ENCODE peak calls at places on chromosome 1, in five cellular contexts. One of them, this sample, is unnamed.

GRCh38 chr1:238642231-238642630 is 744.1 kb upstream of the CHRM3 start:
- DNase-seq in hepatocyte: peak; percentile 10
- DNase-seq in heart right ventricle: no peak
- DNase-seq in HL-60: no peak
- DNase-seq in AG09319: no peak
- DNase-seq in this sample: no peak

GRCh38 chr1:3132685-3133084 is 63.7 kb downstream of the PRDM16 start:
- DNase-seq in hepatocyte: no peak
- DNase-seq in heart right ventricle: no peak
- DNase-seq in HL-60: no peak
- DNase-seq in AG09319: no peak
- DNase-seq in this sample: no peak

GRCh38 chr1:95072117-95072516 is 634 bp downstream of the ALG14 start:
- DNase-seq in hepatocyte: no peak
- DNase-seq in heart right ventricle: no peak
- DNase-seq in HL-60: no peak
- DNase-seq in AG09319: no peak
- DNase-seq in this sample: no peak

GRCh38 chr1:44289530-44289929 is 65.5 kb downstream of the ERI3 start:
- DNase-seq in hepatocyte: no peak
- DNase-seq in heart right ventricle: no peak
- DNase-seq in HL-60: no peak
- DNase-seq in AG09319: no peak
- DNase-seq in this sample: no peak

GRCh38 chr1:158145173-158145719 is 35.4 kb upstream of the CD1D start:
- DNase-seq in hepatocyte: peak; percentile 22
- DNase-seq in heart right ventricle: peak; percentile 65
- DNase-seq in HL-60: no peak
- DNase-seq in AG09319: peak; percentile 28
- DNase-seq in this sample: no peak

GRCh38 chr1:245118066-245118465 is 36.7 kb upstream of the KIF26B start:
- DNase-seq in hepatocyte: no peak
- DNase-seq in heart right ventricle: no peak
- DNase-seq in HL-60: no peak
- DNase-seq in AG09319: no peak
- DNase-seq in this sample: no peak

GRCh38 chr1:93304716-93305138 is 41.0 kb upstream of the DR1 start:
- DNase-seq in hepatocyte: peak; percentile 78
- DNase-seq in heart right ventricle: no peak
- DNase-seq in HL-60: no peak
- DNase-seq in AG09319: peak; percentile 44
- DNase-seq in this sample: no peak

GRCh38 chr1:52920791-52921291 is 699 bp downstream of the ECHDC2 start:
- DNase-seq in hepatocyte: peak; percentile 54
- DNase-seq in heart right ventricle: peak; percentile 43
- DNase-seq in HL-60: no peak
- DNase-seq in AG09319: no peak
- DNase-seq in this sample: no peak

GRCh38 chr1:9589144-9589718 is 520 bp downstream of the TMEM201 start:
- DNase-seq in hepatocyte: peak; percentile 57
- DNase-seq in heart right ventricle: no peak
- DNase-seq in HL-60: peak; percentile 18
- DNase-seq in AG09319: no peak
- DNase-seq in this sample: peak; percentile 30

GRCh38 chr1:156889802-156890585 is 3.5 kb upstream of the PEAR1 start:
- DNase-seq in hepatocyte: peak; percentile 92
- DNase-seq in heart right ventricle: peak; percentile 76
- DNase-seq in HL-60: peak; percentile 66
- DNase-seq in AG09319: peak; percentile 38
- DNase-seq in this sample: peak; percentile 44

GRCh38 chr1:175814885-175815284 is 71.5 kb upstream of the TNR start:
- DNase-seq in hepatocyte: no peak
- DNase-seq in heart right ventricle: no peak
- DNase-seq in HL-60: no peak
- DNase-seq in AG09319: no peak
- DNase-seq in this sample: no peak

GRCh38 chr1:205528887-205529825 is 24.7 kb downstream of the CDK18 start:
- DNase-seq in hepatocyte: peak; percentile 85
- DNase-seq in heart right ventricle: peak; percentile 85
- DNase-seq in HL-60: no peak
- DNase-seq in AG09319: peak; percentile 4
- DNase-seq in this sample: peak; percentile 81

GRCh38 chr1:218464871-218465270 is 119.7 kb downstream of the TGFB2 start:
- DNase-seq in hepatocyte: no peak
- DNase-seq in heart right ventricle: no peak
- DNase-seq in HL-60: no peak
- DNase-seq in AG09319: no peak
- DNase-seq in this sample: no peak

GRCh38 chr1:12666141-12666735 is 22.4 kb downstream of the AADACL4 start:
- DNase-seq in hepatocyte: no peak
- DNase-seq in heart right ventricle: no peak
- DNase-seq in HL-60: no peak
- DNase-seq in AG09319: no peak
- DNase-seq in this sample: no peak

GRCh38 chr1:7538849-7539771 is 232.0 kb upstream of the VAMP3 start:
- DNase-seq in hepatocyte: no peak
- DNase-seq in heart right ventricle: no peak
- DNase-seq in HL-60: no peak
- DNase-seq in AG09319: no peak
- DNase-seq in this sample: no peak
- TF ChIP-seq CTCF in hepatocyte: no peak
- TF ChIP-seq CTCF in heart right ventricle: no peak
- TF ChIP-seq CTCF in HL-60: no peak
- TF ChIP-seq CTCF in AG09319: no peak
- TF ChIP-seq CTCF in this sample: no peak

DNA sequence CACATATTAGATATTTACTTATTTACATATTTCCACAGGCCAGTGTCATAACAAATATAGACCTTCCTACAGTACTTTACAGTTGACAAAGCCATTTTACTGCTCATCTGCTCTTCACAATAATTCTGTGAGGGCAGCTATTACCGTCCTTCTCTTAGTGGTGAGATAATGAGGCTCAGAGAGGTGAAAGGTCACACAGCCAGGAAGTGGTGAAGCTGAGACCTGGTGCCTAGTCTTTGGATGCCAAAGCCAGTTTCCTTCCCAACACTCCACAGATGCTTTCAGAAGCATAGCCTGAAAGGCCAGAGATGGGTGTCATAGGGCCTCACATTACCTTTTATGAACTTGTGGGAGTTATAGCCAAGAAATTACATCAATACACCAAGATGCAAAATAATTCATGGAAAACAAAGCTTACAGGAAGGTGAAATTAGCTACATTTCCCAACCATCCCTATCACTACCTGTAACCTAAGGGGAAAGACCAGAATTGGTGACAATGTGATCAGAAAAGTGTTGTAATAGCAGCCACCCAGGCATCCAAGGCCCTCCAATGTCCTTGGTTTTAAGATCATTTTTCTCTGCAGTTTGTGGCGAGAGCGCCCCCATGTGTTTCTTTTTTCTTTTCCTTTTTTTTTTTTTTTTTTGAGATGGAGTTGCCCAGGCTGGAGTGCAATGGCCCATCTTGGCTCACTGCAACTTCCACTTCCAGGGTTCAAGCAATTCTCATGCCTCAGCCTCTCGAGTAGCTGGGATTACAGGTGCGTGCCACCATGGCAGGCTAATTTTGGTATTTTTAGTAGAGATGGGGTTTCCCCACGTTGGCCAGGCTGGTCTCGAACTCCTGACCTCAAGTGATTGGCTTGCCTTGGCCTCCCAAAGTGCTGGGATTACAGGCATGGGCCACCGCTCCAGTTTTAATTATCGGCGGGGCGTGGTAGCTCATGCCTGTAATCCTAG is 26.5 kb upstream of the RPL11 start:
- DNase-seq in hepatocyte: no peak
- DNase-seq in heart right ventricle: no peak
- DNase-seq in HL-60: no peak
- DNase-seq in AG09319: no peak
- DNase-seq in this sample: no peak
- TF ChIP-seq CTCF in hepatocyte: no peak
- TF ChIP-seq CTCF in heart right ventricle: no peak
- TF ChIP-seq CTCF in HL-60: no peak
- TF ChIP-seq CTCF in AG09319: peak; percentile 30
- TF ChIP-seq CTCF in this sample: peak; percentile 29

GRCh38 chr1:209534496-209535250 is 48.8 kb upstream of the CAMK1G start:
- DNase-seq in hepatocyte: no peak
- DNase-seq in heart right ventricle: no peak
- DNase-seq in HL-60: no peak
- DNase-seq in AG09319: no peak
- DNase-seq in this sample: no peak
- TF ChIP-seq CTCF in hepatocyte: no peak
- TF ChIP-seq CTCF in heart right ventricle: no peak
- TF ChIP-seq CTCF in HL-60: no peak
- TF ChIP-seq CTCF in AG09319: no peak
- TF ChIP-seq CTCF in this sample: no peak

GRCh38 chr1:178283409-178283808 is 189.5 kb downstream of the RASAL2 start:
- DNase-seq in hepatocyte: no peak
- DNase-seq in heart right ventricle: no peak
- DNase-seq in HL-60: no peak
- DNase-seq in AG09319: no peak
- DNase-seq in this sample: no peak

GRCh38 chr1:178279287-178279686 is 185.4 kb downstream of the RASAL2 start:
- DNase-seq in hepatocyte: no peak
- DNase-seq in heart right ventricle: no peak
- DNase-seq in HL-60: no peak
- DNase-seq in AG09319: no peak
- DNase-seq in this sample: no peak

GRCh38 chr1:178284059-178284458 is 190.2 kb downstream of the RASAL2 start:
- DNase-seq in hepatocyte: no peak
- DNase-seq in heart right ventricle: no peak
- DNase-seq in HL-60: no peak
- DNase-seq in AG09319: no peak
- DNase-seq in this sample: no peak

GRCh38 chr1:178278135-178278534 is 184.2 kb downstream of the RASAL2 start:
- DNase-seq in hepatocyte: peak; percentile 16
- DNase-seq in heart right ventricle: no peak
- DNase-seq in HL-60: no peak
- DNase-seq in AG09319: no peak
- DNase-seq in this sample: no peak

DNA sequence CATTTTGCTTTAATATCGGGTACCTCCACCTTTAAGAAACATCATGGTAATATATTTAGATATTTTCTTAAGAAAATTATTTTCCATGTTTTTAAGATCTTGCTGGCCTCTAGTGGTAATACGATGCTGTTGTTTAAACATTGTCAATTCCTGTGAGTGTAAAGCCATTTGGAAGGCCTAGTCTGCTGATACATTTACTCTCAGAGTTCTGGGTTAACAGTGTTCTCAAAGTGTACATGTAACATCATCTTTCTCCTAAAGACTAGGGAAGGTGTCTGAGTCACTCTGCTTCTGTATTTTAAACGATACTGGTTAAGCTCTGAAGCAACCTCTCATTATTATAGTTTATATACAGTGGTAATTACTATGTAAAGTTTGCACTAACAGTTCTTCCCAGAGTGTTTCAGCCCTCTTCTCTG is 189.1 kb downstream of the RASAL2 start:
- DNase-seq in hepatocyte: peak; percentile 44
- DNase-seq in heart right ventricle: no peak
- DNase-seq in HL-60: no peak
- DNase-seq in AG09319: peak; percentile 28
- DNase-seq in this sample: no peak
- TF ChIP-seq CTCF in hepatocyte: peak; percentile 66
- TF ChIP-seq CTCF in heart right ventricle: no peak
- TF ChIP-seq CTCF in HL-60: no peak
- TF ChIP-seq CTCF in AG09319: peak; percentile 60
- TF ChIP-seq CTCF in this sample: no peak

DNA sequence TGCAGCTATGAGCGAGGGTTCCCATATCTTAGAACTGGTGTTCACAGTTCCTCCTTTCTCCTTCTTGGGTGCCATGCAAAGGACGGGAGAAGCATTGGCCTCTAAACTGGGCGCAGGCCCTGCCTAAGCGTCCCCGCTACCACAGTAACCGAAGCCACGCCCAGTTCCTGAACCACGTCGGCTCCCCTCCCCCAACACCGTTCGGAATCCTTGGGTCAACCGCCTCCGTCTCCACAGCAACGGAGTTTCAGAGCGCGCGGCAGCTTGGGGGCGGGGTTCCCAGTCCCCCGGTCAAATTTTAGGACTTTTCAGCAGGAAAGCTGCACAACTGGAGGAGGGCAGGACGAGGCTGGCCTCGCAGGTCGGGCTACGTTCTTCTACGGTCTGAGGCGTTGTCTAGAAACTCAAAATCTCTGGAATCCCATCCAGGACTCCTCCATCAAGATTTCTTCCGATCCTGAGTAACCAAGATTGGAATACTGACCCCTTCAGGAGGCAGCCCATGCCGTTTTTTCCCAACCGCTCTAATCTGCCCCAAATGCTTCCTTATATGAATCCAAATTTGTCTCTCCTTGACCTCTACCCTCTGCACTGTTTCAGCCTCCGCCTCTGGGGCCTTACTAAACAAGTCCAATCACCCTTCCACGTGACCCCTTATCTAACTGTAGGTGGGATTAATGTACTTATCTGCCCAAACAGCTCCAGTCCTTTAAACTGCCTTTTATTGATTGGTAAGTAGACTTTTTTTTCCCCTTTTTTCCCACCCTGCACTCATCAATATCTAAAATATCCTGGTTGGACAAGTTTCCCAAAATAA is at the start of gene SPAG17:
- DNase-seq in hepatocyte: peak; percentile 92
- DNase-seq in heart right ventricle: peak; percentile 62
- DNase-seq in HL-60: no peak
- DNase-seq in AG09319: no peak
- DNase-seq in this sample: no peak
- TF ChIP-seq CTCF in hepatocyte: peak; percentile 44
- TF ChIP-seq CTCF in heart right ventricle: no peak
- TF ChIP-seq CTCF in HL-60: no peak
- TF ChIP-seq CTCF in AG09319: peak; percentile 39
- TF ChIP-seq CTCF in this sample: no peak

DNA sequence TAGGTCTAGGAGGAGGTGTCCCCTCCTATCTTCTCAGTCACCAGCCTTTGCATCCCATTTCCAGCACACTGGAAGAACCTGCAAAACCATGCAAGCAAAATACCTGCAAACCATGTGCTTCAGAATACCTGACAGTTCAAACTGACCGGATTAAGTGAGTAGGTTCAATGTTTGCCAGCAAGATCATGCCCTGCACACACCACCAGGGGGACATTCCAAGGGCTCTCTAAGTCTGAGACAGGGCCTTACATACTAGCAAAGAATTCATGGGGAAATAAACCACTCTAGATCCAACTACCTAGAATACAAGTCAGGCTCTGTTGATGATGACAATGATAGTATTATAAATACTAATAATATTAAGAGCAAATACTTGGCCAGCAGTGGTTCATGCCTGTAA is 27.6 kb downstream of the INPP5B start:
- DNase-seq in hepatocyte: peak; percentile 26
- DNase-seq in heart right ventricle: no peak
- DNase-seq in HL-60: no peak
- DNase-seq in AG09319: no peak
- DNase-seq in this sample: no peak
- TF ChIP-seq CTCF in hepatocyte: peak; percentile 23
- TF ChIP-seq CTCF in heart right ventricle: no peak
- TF ChIP-seq CTCF in HL-60: peak; percentile 49
- TF ChIP-seq CTCF in AG09319: peak; percentile 33
- TF ChIP-seq CTCF in this sample: peak; percentile 48

DNA sequence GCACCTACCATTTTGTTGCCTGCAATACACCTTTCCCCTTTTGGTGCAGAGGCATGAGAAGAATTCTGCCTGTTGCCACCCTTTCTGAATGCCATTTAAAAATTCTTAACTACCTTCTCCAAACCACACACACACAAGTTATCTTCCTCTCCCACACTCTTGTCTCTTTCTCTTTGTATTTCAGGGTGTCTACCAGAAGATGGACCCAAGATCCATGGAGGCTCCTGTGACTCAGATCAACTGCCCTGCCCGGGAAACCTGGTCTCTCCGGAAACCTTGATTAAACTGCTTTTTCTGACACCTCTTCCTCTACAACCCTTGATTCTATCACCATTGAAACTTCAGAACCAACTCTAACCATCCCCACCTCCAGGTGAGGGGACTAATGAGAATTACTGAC is 2.4 kb upstream of the TARS2 start:
- DNase-seq in hepatocyte: no peak
- DNase-seq in heart right ventricle: no peak
- DNase-seq in HL-60: no peak
- DNase-seq in AG09319: no peak
- DNase-seq in this sample: no peak
- TF ChIP-seq CTCF in hepatocyte: no peak
- TF ChIP-seq CTCF in heart right ventricle: no peak
- TF ChIP-seq CTCF in HL-60: peak; percentile 2
- TF ChIP-seq CTCF in AG09319: peak; percentile 42
- TF ChIP-seq CTCF in this sample: no peak

This sample was measured in natural killer cell.